ENCODE peak calls at places on chromosomes 1 and 21, in nine cellular contexts. C is sigmoid colon, O is adrenal gland, S is kidney epithelial cell, A is testis, B is astrocyte, H is cardiac muscle cell, J is Caco-2, Z is pancreas. P is an unnamed sample. For H3K27me3, the result is how much of the 10 kb centered on the place peaks cover.

GRCh38 chr1:109931189-109931672 is 20.6 kb downstream of the CSF1 start:
- DNase-seq in C (peak), O (peak), S (peak), A (peak), B (peak), H (peak), J (peak), Z (peak), P (peak)

GRCh38 chr21:46033410-46034404 is 52.1 kb downstream of the COL6A1 start:
- DNase-seq in C (no peak), O (no peak), S (no peak), A (no peak), B (no peak), H (no peak), J (peak), Z (no peak), P (no peak)

GRCh38 chr1:64969305-64970066 is 3.1 kb upstream of the JAK1 start:
- DNase-seq in C (no peak), O (no peak), S (no peak), A (no peak), B (no peak), H (no peak), J (no peak), Z (no peak), P (no peak)

GRCh38 chr1:180181048-180181447 is 26.4 kb downstream of the QSOX1 start:
- DNase-seq in C (peak), O (no peak), S (no peak), A (peak), B (no peak), H (peak), J (peak), Z (no peak), P (peak)

GRCh38 chr1:110195196-110195595 is 14.9 kb upstream of the KCNC4 start:
- DNase-seq in C (no peak), O (no peak), S (no peak), A (no peak), B (no peak), H (no peak), J (no peak), Z (no peak), P (no peak)

GRCh38 chr1:53511323-53511932 is 52.2 kb downstream of the DMRTB1 start:
- DNase-seq in C (no peak), O (no peak), S (no peak), A (no peak), B (no peak), H (no peak), J (no peak), Z (no peak), P (no peak)

GRCh38 chr21:41425954-41426655 is at the start of gene MX1:
- DNase-seq in C (peak), O (peak), S (no peak), A (peak), B (peak), H (peak), J (peak), Z (peak), P (peak)

GRCh38 chr1:20871419-20871818 is 84.3 kb upstream of the HP1BP3 start:
- DNase-seq in C (no peak), O (no peak), S (peak), A (no peak), B (no peak), H (no peak), J (no peak), Z (no peak), P (no peak)

GRCh38 chr1:244461254-244462071 is at the start of gene CATSPERE:
- DNase-seq in C (peak), O (peak), S (peak), A (peak), B (peak), H (peak), J (peak), Z (peak), P (peak)

GRCh38 chr1:165843304-165843703 is 15.9 kb downstream of the UCK2 start:
- DNase-seq in C (no peak), O (no peak), S (no peak), A (no peak), B (no peak), H (no peak), J (no peak), Z (no peak), P (peak)

GRCh38 chr1:41664861-41665640 is 180.6 kb upstream of the EDN2 start:
- DNase-seq in C (no peak), O (no peak), S (peak), A (no peak), B (peak), H (no peak), J (peak), Z (no peak), P (peak)

GRCh38 chr1:41171266-41171874 is 70.7 kb downstream of the SCMH1 start:
- DNase-seq in C (no peak), O (no peak), S (no peak), A (no peak), B (no peak), H (no peak), J (no peak), Z (no peak), P (no peak)

GRCh38 chr1:199909137-199909536 is 118.4 kb upstream of the NR5A2 start:
- DNase-seq in C (no peak), O (no peak), S (no peak), A (no peak), B (no peak), H (no peak), J (no peak), Z (no peak), P (no peak)

GRCh38 chr1:230171337-230172015 is 104.4 kb downstream of the GALNT2 start:
- DNase-seq in C (peak), O (no peak), S (no peak), A (no peak), B (peak), H (no peak), J (no peak), Z (no peak), P (peak)

GRCh38 chr1:219432191-219432606 is 180.7 kb downstream of the ZC3H11B start:
- DNase-seq in C (no peak), O (no peak), S (no peak), A (no peak), B (peak), H (no peak), J (no peak), Z (no peak), P (no peak)

GRCh38 chr1:219432966-219433365 is 179.9 kb downstream of the ZC3H11B start:
- DNase-seq in C (no peak), O (peak), S (no peak), A (peak), B (peak), H (peak), J (no peak), Z (peak), P (no peak)

GRCh38 chr1:219430419-219430818 is 182.5 kb downstream of the ZC3H11B start:
- DNase-seq in C (no peak), O (no peak), S (no peak), A (no peak), B (peak), H (no peak), J (no peak), Z (no peak), P (no peak)

GRCh38 chr1:219434285-219434950 is 178.5 kb downstream of the ZC3H11B start:
- DNase-seq in C (no peak), O (no peak), S (no peak), A (no peak), B (no peak), H (no peak), J (no peak), Z (no peak), P (no peak)

DNA sequence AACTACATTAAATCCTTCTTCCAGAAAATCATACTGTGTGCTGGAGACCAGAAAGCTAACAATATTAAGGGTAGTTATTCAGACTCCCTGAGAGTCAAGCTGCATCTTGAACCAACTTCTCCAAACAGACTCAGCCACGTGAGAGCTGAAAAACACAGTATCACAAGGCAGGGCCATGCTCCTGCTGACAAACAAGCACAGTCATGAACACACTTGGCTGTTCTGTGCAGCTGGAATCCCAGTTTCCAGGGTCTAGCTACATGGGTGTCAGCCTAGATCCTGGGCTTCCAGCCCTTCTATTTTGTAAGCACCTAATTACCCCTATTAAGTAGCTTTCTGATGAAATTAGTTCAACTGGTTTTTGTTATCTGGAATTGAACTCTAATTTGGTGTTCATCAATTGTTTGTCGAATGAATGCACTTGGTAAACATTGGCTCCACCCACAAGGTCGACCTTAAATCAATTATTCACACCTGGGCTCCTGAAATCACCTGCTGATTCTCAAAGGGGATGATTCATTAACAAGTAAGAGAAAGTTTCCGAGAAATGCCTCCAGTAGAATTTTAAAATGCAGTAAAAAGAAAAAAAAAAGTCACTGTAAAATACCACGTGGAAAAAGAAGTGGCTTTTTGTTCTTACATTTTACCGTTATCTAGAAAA is 179.3 kb downstream of the ZC3H11B start:
- DNase-seq in C (no peak), O (no peak), S (no peak), A (peak), B (no peak), H (no peak), J (no peak), Z (peak), P (no peak)
- H3K4me3 ChIP-seq in C (no peak), O (no peak), S (no peak), A (no peak), B (no peak), H (no peak), J (no peak), Z (no peak), P (no peak)

GRCh38 chr1:16067933-16068332 is 5.5 kb downstream of the FAM131C start:
- DNase-seq in C (no peak), O (no peak), S (no peak), A (no peak), B (no peak), H (no peak), J (no peak), Z (no peak), P (no peak)
- H3K27me3 ChIP-seq in C (under half), O (under half), S (under half), A (under half), B (under half), H (under half), J (under half), Z (under half), P (under half)

DNA sequence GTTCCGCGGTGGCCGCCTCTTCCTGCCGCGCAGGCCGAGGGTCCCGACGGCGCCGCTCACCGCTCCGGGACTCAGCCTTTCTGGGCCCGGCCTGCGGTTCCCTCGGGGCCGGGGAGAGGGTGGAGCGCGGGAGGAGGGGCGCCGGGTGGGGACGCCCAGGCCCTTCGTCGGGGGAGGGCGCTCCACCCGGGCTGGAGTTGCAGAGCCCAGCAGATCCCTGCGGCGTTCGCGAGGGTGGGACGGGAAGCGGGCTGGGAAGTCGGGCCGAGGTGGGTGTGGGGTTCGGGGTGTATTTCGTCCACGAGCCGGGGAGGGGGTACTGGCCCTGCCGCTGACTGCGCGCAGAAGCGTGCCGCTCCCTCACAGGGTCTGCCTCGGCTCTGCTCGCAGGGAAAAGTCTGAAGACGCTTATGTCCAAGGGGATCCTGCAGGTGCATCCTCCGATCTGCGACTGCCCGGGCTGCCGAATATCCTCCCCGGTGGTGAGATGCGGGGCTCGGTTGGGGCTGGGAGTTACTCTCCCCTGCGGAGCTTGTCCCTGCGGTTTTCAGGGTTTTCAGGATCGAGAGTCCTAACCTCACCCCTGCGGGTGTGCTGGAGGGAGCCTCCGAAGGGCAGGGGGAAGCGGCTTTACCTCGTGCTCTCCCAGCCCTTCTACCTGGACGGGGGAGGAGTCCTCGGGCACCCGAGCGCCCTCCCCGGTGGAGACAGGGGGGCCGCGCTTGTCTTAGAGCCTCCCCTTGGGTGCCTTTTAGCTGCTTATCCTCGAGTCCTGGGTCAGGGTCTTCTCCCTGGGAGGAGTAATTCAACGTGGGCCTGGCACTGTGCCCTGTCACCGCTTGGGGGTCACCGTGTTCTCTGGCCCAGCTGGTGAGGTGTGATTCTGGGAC is 2.1 kb downstream of the SAMD11 start:
- DNase-seq in C (no peak), O (no peak), S (no peak), A (no peak), B (peak), H (peak), J (peak), Z (no peak), P (no peak)
- TF ChIP-seq CTCF in C (no peak), O (no peak), S (peak), A (no peak), B (no peak), H (peak), J (no peak), Z (no peak), P (no peak)

DNA sequence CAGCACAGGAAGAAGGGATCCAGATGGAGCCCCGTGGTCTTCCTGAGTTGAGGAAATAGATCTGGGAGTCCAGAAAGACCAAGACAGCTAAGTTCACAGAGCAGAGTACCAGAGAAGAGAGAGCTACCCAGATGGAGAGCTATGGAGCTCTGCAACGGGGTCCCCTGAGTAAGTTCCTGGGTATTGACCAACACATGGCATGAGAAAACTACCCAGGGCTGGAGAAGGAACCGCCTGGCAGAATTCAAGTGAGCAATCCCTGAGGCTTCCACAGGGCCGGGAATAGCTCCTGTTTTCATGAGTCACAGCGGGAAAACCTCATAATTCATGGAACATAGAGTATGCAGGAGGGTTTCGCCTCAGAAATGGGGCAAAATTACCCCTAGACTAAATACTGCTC is 19.7 kb downstream of the STPG1 start:
- DNase-seq in C (no peak), O (peak), S (no peak), A (no peak), B (peak), H (no peak), J (no peak), Z (no peak), P (no peak)
- H3K4me3 ChIP-seq in C (no peak), O (no peak), S (no peak), A (no peak), B (no peak), H (no peak), J (no peak), Z (no peak), P (no peak)

DNA sequence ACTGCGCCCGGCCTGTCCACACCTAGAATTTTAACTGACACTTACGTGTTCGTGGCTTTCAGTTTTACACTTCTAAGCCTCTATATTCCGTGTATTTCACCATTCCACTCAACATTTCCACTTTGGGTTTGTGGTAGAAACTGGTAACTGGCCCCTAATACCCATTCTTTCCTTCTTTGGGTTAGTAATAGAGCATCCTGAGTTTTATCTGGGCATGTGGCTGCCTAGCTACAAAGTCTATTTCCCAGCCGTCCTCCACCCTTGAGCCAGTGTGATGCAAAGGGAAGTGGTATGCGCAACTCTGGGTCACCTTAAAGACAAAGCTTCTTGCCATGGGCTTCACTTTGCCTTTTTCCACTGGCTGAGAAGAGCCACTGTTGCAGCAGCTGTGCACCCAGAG is 73.8 kb downstream of the LAMC2 start:
- DNase-seq in C (no peak), O (no peak), S (no peak), A (no peak), B (no peak), H (no peak), J (no peak), Z (no peak), P (no peak)
- H3K27me3 ChIP-seq in C (under half), O (under half), S (under half), A (under half), B (under half), H (under half), J (under half), Z (under half), P (under half)